ENCODE peak calls at places on chromosome 21, in seven cellular contexts. One of them, this sample, is unnamed.

GRCh38 chr21:44402323-44403105 is 49.1 kb downstream of the TRPM2 start:
- DNase-seq in AG10803: no peak
- DNase-seq in mammary epithelial cell: no peak
- DNase-seq in CD8-positive, alpha-beta T cell: no peak
- DNase-seq in IMR-90: no peak
- DNase-seq in coronary artery: peak; percentile 61
- DNase-seq in astrocyte of the cerebellum: no peak
- DNase-seq in this sample: no peak

GRCh38 chr21:42085246-42086077 is 14.3 kb downstream of the UMODL1 start:
- DNase-seq in mammary epithelial cell: no peak
- DNase-seq in astrocyte of the cerebellum: no peak
- DNase-seq in coronary artery: no peak
- DNase-seq in IMR-90: no peak
- DNase-seq in CD8-positive, alpha-beta T cell: no peak
- DNase-seq in AG10803: no peak
- DNase-seq in this sample: no peak

GRCh38 chr21:17610862-17611261 is 1.8 kb downstream of the BTG3 start:
- DNase-seq in IMR-90: peak; percentile 11
- DNase-seq in AG10803: no peak
- DNase-seq in mammary epithelial cell: peak; percentile 12
- DNase-seq in coronary artery: no peak
- DNase-seq in CD8-positive, alpha-beta T cell: no peak
- DNase-seq in astrocyte of the cerebellum: no peak
- DNase-seq in this sample: peak; percentile 30

GRCh38 chr21:44400791-44401385 is 47.5 kb downstream of the TRPM2 start:
- DNase-seq in astrocyte of the cerebellum: no peak
- DNase-seq in coronary artery: peak; percentile 46
- DNase-seq in CD8-positive, alpha-beta T cell: no peak
- DNase-seq in mammary epithelial cell: no peak
- DNase-seq in AG10803: no peak
- DNase-seq in IMR-90: no peak
- DNase-seq in this sample: no peak

GRCh38 chr21:44530221-44530902 is 9.6 kb downstream of the KRTAP10-1 start:
- DNase-seq in CD8-positive, alpha-beta T cell: no peak
- DNase-seq in AG10803: no peak
- DNase-seq in mammary epithelial cell: no peak
- DNase-seq in astrocyte of the cerebellum: no peak
- DNase-seq in IMR-90: no peak
- DNase-seq in coronary artery: no peak
- DNase-seq in this sample: no peak

GRCh38 chr21:36847189-36847588 is 119.3 kb downstream of the HLCS start:
- DNase-seq in astrocyte of the cerebellum: peak; percentile 50
- DNase-seq in IMR-90: peak; percentile 85
- DNase-seq in coronary artery: no peak
- DNase-seq in AG10803: peak; percentile 80
- DNase-seq in CD8-positive, alpha-beta T cell: no peak
- DNase-seq in mammary epithelial cell: peak; percentile 75
- DNase-seq in this sample: peak; percentile 69

GRCh38 chr21:14403681-14404318 is 20.9 kb upstream of the HSPA13 start:
- DNase-seq in CD8-positive, alpha-beta T cell: no peak
- DNase-seq in coronary artery: no peak
- DNase-seq in AG10803: peak; percentile 39
- DNase-seq in astrocyte of the cerebellum: peak; percentile 40
- DNase-seq in mammary epithelial cell: peak; percentile 12
- DNase-seq in IMR-90: peak; percentile 45
- DNase-seq in this sample: peak; percentile 64

GRCh38 chr21:34348890-34349519 is 14.8 kb upstream of the KCNE2 start:
- DNase-seq in astrocyte of the cerebellum: no peak
- DNase-seq in IMR-90: no peak
- DNase-seq in mammary epithelial cell: no peak
- DNase-seq in CD8-positive, alpha-beta T cell: no peak
- DNase-seq in coronary artery: peak; percentile 61
- DNase-seq in AG10803: no peak
- DNase-seq in this sample: no peak

GRCh38 chr21:17612023-17612564 is 607 bp downstream of the BTG3 start:
- DNase-seq in mammary epithelial cell: peak; percentile 83
- DNase-seq in coronary artery: peak; percentile 78
- DNase-seq in AG10803: peak; percentile 34
- DNase-seq in IMR-90: peak; percentile 59
- DNase-seq in astrocyte of the cerebellum: no peak
- DNase-seq in CD8-positive, alpha-beta T cell: peak; percentile 33
- DNase-seq in this sample: peak; percentile 60

GRCh38 chr21:26593800-26594199 is 20.7 kb upstream of the CYYR1 start:
- DNase-seq in AG10803: no peak
- DNase-seq in coronary artery: no peak
- DNase-seq in IMR-90: no peak
- DNase-seq in mammary epithelial cell: peak; percentile 32
- DNase-seq in astrocyte of the cerebellum: no peak
- DNase-seq in CD8-positive, alpha-beta T cell: no peak
- DNase-seq in this sample: no peak

GRCh38 chr21:25964926-25965325 is 205.6 kb downstream of the APP start:
- DNase-seq in CD8-positive, alpha-beta T cell: no peak
- DNase-seq in AG10803: no peak
- DNase-seq in mammary epithelial cell: no peak
- DNase-seq in astrocyte of the cerebellum: no peak
- DNase-seq in coronary artery: no peak
- DNase-seq in IMR-90: no peak
- DNase-seq in this sample: no peak

DNA sequence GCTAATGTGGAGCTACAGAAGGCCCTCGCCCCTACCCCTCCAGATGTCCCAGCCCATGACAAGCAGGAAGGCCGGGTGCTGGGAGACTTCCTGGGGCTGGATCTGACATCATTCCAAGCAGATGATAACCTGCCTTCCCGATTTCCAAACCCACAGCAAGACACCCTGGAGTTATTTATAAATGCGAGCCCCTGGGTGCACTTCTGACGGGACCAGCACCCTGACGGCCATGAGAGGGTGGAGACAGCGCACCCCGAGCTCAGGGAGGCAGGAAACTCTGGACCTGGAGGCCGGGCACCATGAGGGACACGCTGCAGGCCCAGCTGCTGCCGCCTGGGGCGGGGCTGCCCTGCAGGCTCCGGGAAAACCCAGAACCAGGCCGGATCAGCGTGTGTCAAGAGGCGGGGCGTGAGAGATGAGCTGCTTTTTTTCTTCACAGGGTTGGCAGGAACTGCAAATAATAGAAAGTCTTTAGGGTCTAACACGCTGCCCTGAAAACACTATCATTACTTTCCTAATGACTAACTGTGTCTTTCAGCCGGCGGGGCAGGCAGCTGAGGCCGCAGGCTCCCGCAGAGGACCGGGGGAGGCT is 2.5 kb upstream of the PCBP3 start:
- DNase-seq in coronary artery: no peak
- DNase-seq in IMR-90: peak; percentile 18
- DNase-seq in mammary epithelial cell: no peak
- DNase-seq in CD8-positive, alpha-beta T cell: no peak
- DNase-seq in astrocyte of the cerebellum: no peak
- DNase-seq in AG10803: peak; percentile 63
- DNase-seq in this sample: peak; percentile 71
- H3K4me3 ChIP-seq in coronary artery: no peak overlapping the region
- H3K4me3 ChIP-seq in IMR-90: no peak overlapping the region
- H3K4me3 ChIP-seq in mammary epithelial cell: no peak overlapping the region
- H3K4me3 ChIP-seq in CD8-positive, alpha-beta T cell: no peak overlapping the region
- H3K4me3 ChIP-seq in astrocyte of the cerebellum: no peak overlapping the region
- H3K4me3 ChIP-seq in AG10803: no peak overlapping the region
- H3K4me3 ChIP-seq in this sample: no peak overlapping the region

GRCh38 chr21:35751171-35751570 is 309.2 kb downstream of the SETD4 start:
- DNase-seq in IMR-90: no peak
- DNase-seq in AG10803: no peak
- DNase-seq in CD8-positive, alpha-beta T cell: no peak
- DNase-seq in mammary epithelial cell: no peak
- DNase-seq in astrocyte of the cerebellum: no peak
- DNase-seq in coronary artery: no peak
- DNase-seq in this sample: no peak
- TF ChIP-seq CTCF in IMR-90: no peak
- TF ChIP-seq CTCF in AG10803: no peak
- TF ChIP-seq CTCF in CD8-positive, alpha-beta T cell: no peak
- TF ChIP-seq CTCF in mammary epithelial cell: no peak
- TF ChIP-seq CTCF in astrocyte of the cerebellum: no peak
- TF ChIP-seq CTCF in coronary artery: no peak
- TF ChIP-seq CTCF in this sample: no peak

DNA sequence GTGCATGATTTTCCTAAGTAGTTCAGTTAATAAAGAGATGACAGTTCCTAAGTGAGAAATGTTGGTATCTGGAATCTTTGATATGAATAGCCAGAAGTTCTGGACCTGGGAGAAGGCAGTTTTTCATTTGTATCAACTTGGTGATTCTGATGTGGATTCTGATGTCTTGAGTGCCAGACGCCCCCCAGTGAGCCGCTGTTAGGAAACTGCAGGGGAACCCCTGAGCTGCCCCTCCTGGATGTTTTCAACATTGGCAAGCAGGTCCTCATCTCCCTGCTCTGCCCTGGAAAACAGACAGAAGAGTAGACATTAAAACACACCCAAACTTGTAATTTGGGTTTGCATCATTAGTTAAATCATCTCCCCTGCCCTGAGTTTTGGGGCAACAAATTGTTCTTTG is 7.4 kb downstream of the ETS2 start:
- DNase-seq in CD8-positive, alpha-beta T cell: no peak
- DNase-seq in AG10803: no peak
- DNase-seq in astrocyte of the cerebellum: no peak
- DNase-seq in IMR-90: no peak
- DNase-seq in mammary epithelial cell: no peak
- DNase-seq in coronary artery: peak; percentile 19
- DNase-seq in this sample: no peak
- H3K4me3 ChIP-seq in CD8-positive, alpha-beta T cell: no peak overlapping the region
- H3K4me3 ChIP-seq in AG10803: no peak overlapping the region
- H3K4me3 ChIP-seq in astrocyte of the cerebellum: no peak overlapping the region
- H3K4me3 ChIP-seq in IMR-90: no peak overlapping the region
- H3K4me3 ChIP-seq in mammary epithelial cell: no peak overlapping the region
- H3K4me3 ChIP-seq in coronary artery: no peak overlapping the region
- H3K4me3 ChIP-seq in this sample: no peak overlapping the region

GRCh38 chr21:32770514-32771133 is 931 bp downstream of the PAXBP1 start:
- DNase-seq in CD8-positive, alpha-beta T cell: no peak
- DNase-seq in mammary epithelial cell: no peak
- DNase-seq in IMR-90: peak; percentile 8
- DNase-seq in coronary artery: peak; percentile 75
- DNase-seq in astrocyte of the cerebellum: no peak
- DNase-seq in AG10803: peak; percentile 17
- DNase-seq in this sample: peak; percentile 13
- TF ChIP-seq CTCF in CD8-positive, alpha-beta T cell: no peak
- TF ChIP-seq CTCF in mammary epithelial cell: no peak
- TF ChIP-seq CTCF in IMR-90: no peak
- TF ChIP-seq CTCF in coronary artery: no peak
- TF ChIP-seq CTCF in astrocyte of the cerebellum: no peak
- TF ChIP-seq CTCF in AG10803: peak; percentile 4
- TF ChIP-seq CTCF in this sample: no peak

GRCh38 chr21:29258626-29259335 is 39.9 kb upstream of the BACH1 start:
- DNase-seq in astrocyte of the cerebellum: peak; percentile 43
- DNase-seq in CD8-positive, alpha-beta T cell: no peak
- DNase-seq in AG10803: peak; percentile 90
- DNase-seq in mammary epithelial cell: peak; percentile 77
- DNase-seq in coronary artery: no peak
- DNase-seq in IMR-90: peak; percentile 89
- DNase-seq in this sample: peak; percentile 88
- H3K4me3 ChIP-seq in astrocyte of the cerebellum: no peak overlapping the region
- H3K4me3 ChIP-seq in CD8-positive, alpha-beta T cell: no peak overlapping the region
- H3K4me3 ChIP-seq in AG10803: no peak overlapping the region
- H3K4me3 ChIP-seq in mammary epithelial cell: no peak overlapping the region
- H3K4me3 ChIP-seq in coronary artery: no peak overlapping the region
- H3K4me3 ChIP-seq in IMR-90: no peak overlapping the region
- H3K4me3 ChIP-seq in this sample: no peak overlapping the region

GRCh38 chr21:24011087-24011486 is 1596.2 kb downstream of the MRPL39 start:
- DNase-seq in IMR-90: no peak
- DNase-seq in mammary epithelial cell: no peak
- DNase-seq in astrocyte of the cerebellum: no peak
- DNase-seq in coronary artery: no peak
- DNase-seq in AG10803: no peak
- DNase-seq in CD8-positive, alpha-beta T cell: no peak
- DNase-seq in this sample: no peak

GRCh38 chr21:24014381-24014780 is 1592.9 kb downstream of the MRPL39 start:
- DNase-seq in IMR-90: no peak
- DNase-seq in AG10803: no peak
- DNase-seq in astrocyte of the cerebellum: no peak
- DNase-seq in CD8-positive, alpha-beta T cell: no peak
- DNase-seq in coronary artery: no peak
- DNase-seq in mammary epithelial cell: no peak
- DNase-seq in this sample: no peak
- TF ChIP-seq CTCF in IMR-90: peak; percentile 7
- TF ChIP-seq CTCF in AG10803: no peak
- TF ChIP-seq CTCF in astrocyte of the cerebellum: no peak
- TF ChIP-seq CTCF in CD8-positive, alpha-beta T cell: no peak
- TF ChIP-seq CTCF in coronary artery: no peak
- TF ChIP-seq CTCF in mammary epithelial cell: peak; percentile 25
- TF ChIP-seq CTCF in this sample: peak; percentile 7

GRCh38 chr21:16070207-16070651 is 340.4 kb downstream of the USP25 start:
- DNase-seq in astrocyte of the cerebellum: no peak
- DNase-seq in AG10803: peak; percentile 59
- DNase-seq in IMR-90: no peak
- DNase-seq in mammary epithelial cell: no peak
- DNase-seq in CD8-positive, alpha-beta T cell: no peak
- DNase-seq in coronary artery: no peak
- DNase-seq in this sample: no peak
- H3K4me3 ChIP-seq in astrocyte of the cerebellum: peak overlapping the region; percentile 48
- H3K4me3 ChIP-seq in AG10803: peak overlapping the region; percentile 61
- H3K4me3 ChIP-seq in IMR-90: no peak overlapping the region
- H3K4me3 ChIP-seq in mammary epithelial cell: no peak overlapping the region
- H3K4me3 ChIP-seq in CD8-positive, alpha-beta T cell: no peak overlapping the region
- H3K4me3 ChIP-seq in coronary artery: no peak overlapping the region
- H3K4me3 ChIP-seq in this sample: no peak overlapping the region

GRCh38 chr21:38306833-38307232 is 50.0 kb downstream of the KCNJ15 start:
- DNase-seq in CD8-positive, alpha-beta T cell: no peak
- DNase-seq in mammary epithelial cell: peak; percentile 65
- DNase-seq in coronary artery: no peak
- DNase-seq in AG10803: peak; percentile 98
- DNase-seq in astrocyte of the cerebellum: peak; percentile 64
- DNase-seq in IMR-90: peak; percentile 99
- DNase-seq in this sample: peak; percentile 97
- TF ChIP-seq CTCF in CD8-positive, alpha-beta T cell: no peak
- TF ChIP-seq CTCF in mammary epithelial cell: no peak
- TF ChIP-seq CTCF in coronary artery: no peak
- TF ChIP-seq CTCF in AG10803: no peak
- TF ChIP-seq CTCF in astrocyte of the cerebellum: no peak
- TF ChIP-seq CTCF in IMR-90: no peak
- TF ChIP-seq CTCF in this sample: no peak

GRCh38 chr21:46356005-46356338 is 32.0 kb downstream of the PCNT start:
- DNase-seq in IMR-90: no peak
- DNase-seq in AG10803: no peak
- DNase-seq in coronary artery: no peak
- DNase-seq in CD8-positive, alpha-beta T cell: no peak
- DNase-seq in astrocyte of the cerebellum: no peak
- DNase-seq in mammary epithelial cell: no peak
- DNase-seq in this sample: no peak
- H3K4me3 ChIP-seq in IMR-90: no peak overlapping the region
- H3K4me3 ChIP-seq in AG10803: no peak overlapping the region
- H3K4me3 ChIP-seq in coronary artery: no peak overlapping the region
- H3K4me3 ChIP-seq in CD8-positive, alpha-beta T cell: no peak overlapping the region
- H3K4me3 ChIP-seq in astrocyte of the cerebellum: no peak overlapping the region
- H3K4me3 ChIP-seq in mammary epithelial cell: no peak overlapping the region
- H3K4me3 ChIP-seq in this sample: no peak overlapping the region